ENCODE peak calls at places on chromosomes 11 and 22, in five cellular contexts. One of them, this sample, is unnamed.

GRCh38 chr22:42001127-42001526 is 2.5 kb downstream of the WBP2NL start:
- DNase-seq in body of pancreas: no peak
- DNase-seq in heart left ventricle: no peak
- DNase-seq in breast epithelium: no peak
- DNase-seq in stomach: no peak
- DNase-seq in this sample: no peak

GRCh38 chr11:74282863-74283484 is 28.5 kb downstream of the P4HA3 start:
- DNase-seq in body of pancreas: no peak
- DNase-seq in heart left ventricle: no peak
- DNase-seq in breast epithelium: no peak
- DNase-seq in stomach: no peak
- DNase-seq in this sample: no peak

GRCh38 chr11:71286701-71287643 is 34.6 kb upstream of the SHANK2 start:
- DNase-seq in body of pancreas: peak; percentile 76
- DNase-seq in heart left ventricle: no peak
- DNase-seq in breast epithelium: peak; percentile 91
- DNase-seq in stomach: peak; percentile 74
- DNase-seq in this sample: peak; percentile 94

GRCh38 chr11:117871160-117871559 is 5.3 kb downstream of the FXYD6 start:
- DNase-seq in body of pancreas: no peak
- DNase-seq in heart left ventricle: no peak
- DNase-seq in breast epithelium: no peak
- DNase-seq in stomach: no peak
- DNase-seq in this sample: no peak

GRCh38 chr11:17692006-17692405 is 27.4 kb upstream of the MYOD1 start:
- DNase-seq in body of pancreas: no peak
- DNase-seq in heart left ventricle: no peak
- DNase-seq in breast epithelium: no peak
- DNase-seq in stomach: no peak
- DNase-seq in this sample: no peak

GRCh38 chr11:10695821-10696220 is 2.3 kb upstream of the IRAG1 start:
- DNase-seq in body of pancreas: no peak
- DNase-seq in heart left ventricle: no peak
- DNase-seq in breast epithelium: no peak
- DNase-seq in stomach: no peak
- DNase-seq in this sample: no peak

GRCh38 chr11:130141561-130142341 is 17.8 kb upstream of the ST14 start:
- DNase-seq in body of pancreas: no peak
- DNase-seq in heart left ventricle: no peak
- DNase-seq in breast epithelium: no peak
- DNase-seq in stomach: no peak
- DNase-seq in this sample: no peak

GRCh38 chr22:46990937-46991520 is 228.6 kb downstream of the TBC1D22A start:
- DNase-seq in body of pancreas: no peak
- DNase-seq in heart left ventricle: no peak
- DNase-seq in breast epithelium: no peak
- DNase-seq in stomach: no peak
- DNase-seq in this sample: no peak

GRCh38 chr11:102546923-102547471 is 16.4 kb upstream of the MMP7 start:
- DNase-seq in body of pancreas: no peak
- DNase-seq in heart left ventricle: no peak
- DNase-seq in breast epithelium: peak; percentile 64
- DNase-seq in stomach: no peak
- DNase-seq in this sample: no peak

GRCh38 chr22:37295946-37296345 is 13.6 kb downstream of the CYTH4 start:
- DNase-seq in body of pancreas: no peak
- DNase-seq in heart left ventricle: no peak
- DNase-seq in breast epithelium: no peak
- DNase-seq in stomach: no peak
- DNase-seq in this sample: no peak
- TF ChIP-seq POLR2A in body of pancreas: no peak
- TF ChIP-seq POLR2A in heart left ventricle: no peak
- TF ChIP-seq POLR2A in breast epithelium: no peak
- TF ChIP-seq POLR2A in stomach: no peak
- TF ChIP-seq POLR2A in this sample: no peak

GRCh38 chr11:64304032-64304315 is 1.4 kb upstream of the ESRRA start:
- DNase-seq in body of pancreas: no peak
- DNase-seq in heart left ventricle: no peak
- DNase-seq in breast epithelium: no peak
- DNase-seq in stomach: no peak
- DNase-seq in this sample: no peak
- H3K27ac ChIP-seq in body of pancreas: peak overlapping the region; percentile 80
- H3K27ac ChIP-seq in heart left ventricle: peak overlapping the region; percentile 98
- H3K27ac ChIP-seq in breast epithelium: peak overlapping the region; percentile 90
- H3K27ac ChIP-seq in stomach: peak overlapping the region; percentile 97
- H3K27ac ChIP-seq in this sample: peak overlapping the region; percentile 99

GRCh38 chr22:20015187-20015625 is 1.4 kb downstream of the ARVCF start:
- DNase-seq in body of pancreas: no peak
- DNase-seq in heart left ventricle: no peak
- DNase-seq in breast epithelium: no peak
- DNase-seq in stomach: no peak
- DNase-seq in this sample: no peak

GRCh38 chr22:20013382-20013871 is 3.2 kb downstream of the ARVCF start:
- DNase-seq in body of pancreas: peak; percentile 47
- DNase-seq in heart left ventricle: peak; percentile 72
- DNase-seq in breast epithelium: no peak
- DNase-seq in stomach: peak; percentile 51
- DNase-seq in this sample: peak; percentile 72

GRCh38 chr22:20015971-20016733 is 471 bp downstream of the ARVCF start:
- DNase-seq in body of pancreas: no peak
- DNase-seq in heart left ventricle: peak; percentile 55
- DNase-seq in breast epithelium: no peak
- DNase-seq in stomach: peak; percentile 47
- DNase-seq in this sample: peak; percentile 71

GRCh38 chr22:20012741-20013331 is 3.8 kb downstream of the ARVCF start:
- DNase-seq in body of pancreas: no peak
- DNase-seq in heart left ventricle: peak; percentile 25
- DNase-seq in breast epithelium: no peak
- DNase-seq in stomach: no peak
- DNase-seq in this sample: no peak

DNA sequence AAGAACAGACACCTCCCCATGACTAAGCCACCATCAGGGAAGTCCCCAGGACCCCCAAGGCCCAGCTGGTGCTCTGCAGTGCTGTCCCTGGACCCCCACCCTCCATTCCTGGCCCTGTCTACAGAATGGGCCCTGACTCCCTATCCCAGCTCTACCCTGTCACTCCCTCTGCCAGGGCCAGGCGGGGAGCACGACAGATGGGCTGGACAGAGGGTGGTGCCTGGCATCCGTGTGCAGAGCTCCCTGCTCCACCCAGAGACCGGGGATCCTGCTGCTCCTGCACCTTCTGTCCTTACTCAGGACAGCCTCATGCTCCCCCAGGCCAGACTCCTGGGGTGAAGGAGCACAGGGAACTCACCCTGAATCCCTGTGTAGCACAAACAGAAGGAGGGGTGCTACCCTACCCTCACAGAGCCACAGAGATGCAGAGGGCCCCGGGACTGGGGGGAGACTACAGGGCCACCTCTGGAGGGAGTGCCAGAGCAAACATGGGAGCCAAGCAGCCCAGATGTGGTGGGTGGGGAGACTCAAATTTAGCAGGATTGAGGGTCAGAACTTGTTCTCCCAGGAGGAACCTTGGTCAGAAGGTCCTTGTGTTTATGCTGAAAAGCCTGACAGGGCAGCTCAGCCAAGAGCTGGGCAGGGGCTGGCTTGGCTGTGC is 2.0 kb downstream of the ARVCF start:
- DNase-seq in body of pancreas: no peak
- DNase-seq in heart left ventricle: peak; percentile 23
- DNase-seq in breast epithelium: no peak
- DNase-seq in stomach: no peak
- DNase-seq in this sample: peak; percentile 66
- TF ChIP-seq CTCF in body of pancreas: no peak
- TF ChIP-seq CTCF in heart left ventricle: no peak
- TF ChIP-seq CTCF in breast epithelium: no peak
- TF ChIP-seq CTCF in stomach: no peak
- TF ChIP-seq CTCF in this sample: no peak

GRCh38 chr11:106076421-106076922 is 675 bp downstream of the KBTBD3 start:
- DNase-seq in body of pancreas: peak; percentile 21
- DNase-seq in heart left ventricle: no peak
- DNase-seq in breast epithelium: no peak
- DNase-seq in stomach: no peak
- DNase-seq in this sample: peak; percentile 25
- TF ChIP-seq POLR2A in body of pancreas: no peak
- TF ChIP-seq POLR2A in heart left ventricle: no peak
- TF ChIP-seq POLR2A in breast epithelium: no peak
- TF ChIP-seq POLR2A in stomach: no peak
- TF ChIP-seq POLR2A in this sample: no peak

GRCh38 chr11:3944198-3944597 is 88.7 kb downstream of the STIM1 start:
- DNase-seq in body of pancreas: no peak
- DNase-seq in heart left ventricle: peak; percentile 45
- DNase-seq in breast epithelium: peak; percentile 36
- DNase-seq in stomach: no peak
- DNase-seq in this sample: no peak

GRCh38 chr11:3942956-3943497 is 87.6 kb downstream of the STIM1 start:
- DNase-seq in body of pancreas: no peak
- DNase-seq in heart left ventricle: no peak
- DNase-seq in breast epithelium: no peak
- DNase-seq in stomach: no peak
- DNase-seq in this sample: no peak

GRCh38 chr11:3947084-3947483 is 91.6 kb downstream of the STIM1 start:
- DNase-seq in body of pancreas: no peak
- DNase-seq in heart left ventricle: peak; percentile 36
- DNase-seq in breast epithelium: peak; percentile 47
- DNase-seq in stomach: no peak
- DNase-seq in this sample: no peak

GRCh38 chr11:3949132-3949531 is 93.7 kb downstream of the STIM1 start:
- DNase-seq in body of pancreas: no peak
- DNase-seq in heart left ventricle: no peak
- DNase-seq in breast epithelium: no peak
- DNase-seq in stomach: no peak
- DNase-seq in this sample: no peak

DNA sequence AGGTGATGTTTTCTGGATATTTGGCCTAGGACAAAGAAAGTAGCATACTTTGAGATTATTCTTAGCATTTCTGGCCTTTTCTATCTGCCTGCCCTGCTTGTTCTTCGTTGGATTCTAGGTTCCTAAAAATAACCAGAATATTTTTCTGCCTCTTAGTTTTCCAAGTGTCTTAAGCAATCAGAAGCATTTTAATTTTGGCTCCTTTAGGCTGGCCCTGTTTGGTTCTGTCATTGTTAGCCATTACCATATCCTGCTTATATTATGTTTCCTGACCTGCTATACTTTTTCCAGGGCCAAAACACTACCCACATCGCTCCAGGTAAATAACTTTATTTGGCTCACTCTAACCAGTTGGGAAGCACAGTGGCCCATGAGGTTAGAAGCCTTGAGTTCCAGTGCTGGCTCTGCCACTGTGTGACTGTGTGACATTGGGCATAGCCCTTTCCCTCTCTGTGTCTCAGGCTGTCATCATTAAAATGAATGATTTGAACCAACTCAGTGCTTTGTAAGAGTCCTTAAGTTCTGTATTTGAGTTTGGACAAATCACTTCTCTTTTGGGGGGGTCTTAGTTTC is 91.1 kb downstream of the STIM1 start:
- DNase-seq in body of pancreas: no peak
- DNase-seq in heart left ventricle: no peak
- DNase-seq in breast epithelium: no peak
- DNase-seq in stomach: no peak
- DNase-seq in this sample: no peak
- H3K27ac ChIP-seq in body of pancreas: no peak overlapping the region
- H3K27ac ChIP-seq in heart left ventricle: peak overlapping the region; percentile 88
- H3K27ac ChIP-seq in breast epithelium: peak overlapping the region; percentile 89
- H3K27ac ChIP-seq in stomach: peak overlapping the region; percentile 73
- H3K27ac ChIP-seq in this sample: peak overlapping the region; percentile 37

DNA sequence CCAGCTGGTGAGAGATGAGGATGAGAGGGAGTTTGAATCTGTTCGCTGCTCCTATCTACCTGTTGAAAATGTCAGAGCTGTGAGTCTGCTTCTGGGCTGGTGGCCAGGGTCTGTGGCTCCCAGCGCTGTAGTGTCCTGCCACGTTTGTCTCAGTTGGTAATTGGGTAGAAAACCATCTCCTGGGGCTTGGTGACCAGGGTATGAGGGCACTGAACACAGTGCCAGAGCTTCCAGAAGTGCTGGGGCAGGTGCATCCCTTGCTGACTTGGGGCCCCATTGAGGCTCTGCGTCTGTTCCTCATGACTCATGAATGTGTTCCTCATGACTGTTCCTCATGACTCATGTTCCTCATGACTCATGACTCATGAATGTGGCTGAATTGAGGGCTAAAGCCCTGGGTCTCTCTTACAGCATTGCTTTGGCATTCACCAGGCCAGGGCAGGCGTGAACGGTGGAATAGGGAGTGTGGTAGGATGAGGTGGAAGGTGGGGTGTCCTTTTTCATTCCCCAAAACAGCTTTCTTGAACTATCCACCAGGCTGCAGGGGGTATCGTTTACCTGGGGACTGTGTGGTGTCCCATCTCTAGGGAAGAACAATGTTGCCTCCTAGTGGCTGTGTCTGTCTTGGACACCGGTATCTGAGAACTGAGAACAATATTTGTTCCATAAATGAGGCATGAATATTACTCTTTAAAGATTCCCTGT is 139.5 kb downstream of the COMMD9 start:
- DNase-seq in body of pancreas: peak; percentile 71
- DNase-seq in heart left ventricle: peak; percentile 66
- DNase-seq in breast epithelium: peak; percentile 74
- DNase-seq in stomach: peak; percentile 33
- DNase-seq in this sample: no peak
- TF ChIP-seq CTCF in body of pancreas: peak; percentile 41
- TF ChIP-seq CTCF in heart left ventricle: no peak
- TF ChIP-seq CTCF in breast epithelium: peak; percentile 39
- TF ChIP-seq CTCF in stomach: no peak
- TF ChIP-seq CTCF in this sample: peak; percentile 39

DNA sequence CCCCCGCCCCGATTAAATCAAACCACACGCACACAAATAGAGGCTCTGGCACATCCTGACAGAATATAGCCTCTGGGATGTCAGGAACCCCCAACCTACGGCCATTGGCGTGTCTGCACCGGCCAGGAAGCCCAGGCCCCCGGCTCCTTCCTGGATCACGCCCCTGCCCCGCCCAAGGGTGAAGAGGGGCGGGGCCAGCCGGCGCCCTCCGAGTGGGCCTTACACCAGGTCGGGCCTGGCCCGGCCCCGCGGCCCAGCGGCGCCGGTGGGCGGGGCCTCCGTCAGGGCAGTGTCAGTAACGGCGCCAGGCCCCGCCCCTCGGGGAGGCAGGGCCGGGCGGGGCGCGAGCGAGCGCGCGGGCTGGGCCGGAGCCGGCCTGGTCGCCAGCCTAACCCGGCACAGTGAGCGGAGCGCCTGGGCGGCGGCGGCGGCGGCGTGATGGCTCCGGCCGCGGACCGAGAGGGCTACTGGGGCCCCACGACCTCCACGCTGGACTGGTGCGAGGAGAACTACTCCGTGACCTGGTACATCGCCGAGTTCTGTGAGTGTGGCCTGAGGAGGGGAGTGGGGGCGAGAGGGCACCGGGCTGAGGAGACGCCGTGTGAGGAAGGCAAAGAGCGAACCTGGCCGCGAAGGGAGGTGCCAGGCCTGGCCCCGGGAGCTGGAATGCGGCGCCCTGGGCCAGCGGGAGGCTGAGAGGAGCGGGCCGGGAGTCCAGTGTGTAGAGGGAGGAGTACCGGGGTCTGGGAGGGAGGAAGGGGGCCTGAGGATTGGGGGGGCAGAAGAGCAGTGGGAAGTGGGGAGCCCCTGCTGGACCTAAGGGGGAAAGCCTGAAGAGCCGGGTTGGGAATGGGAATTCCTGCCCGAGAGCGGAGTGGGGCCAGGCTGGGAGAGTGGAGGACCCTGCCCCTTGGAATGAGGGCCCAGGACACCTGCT is at the start of gene ACER3:
- DNase-seq in body of pancreas: peak; percentile 96
- DNase-seq in heart left ventricle: peak; percentile 94
- DNase-seq in breast epithelium: peak; percentile 90
- DNase-seq in stomach: peak; percentile 96
- DNase-seq in this sample: peak; percentile 94
- TF ChIP-seq POLR2A in body of pancreas: peak; percentile 92
- TF ChIP-seq POLR2A in heart left ventricle: peak; percentile 72
- TF ChIP-seq POLR2A in breast epithelium: no peak
- TF ChIP-seq POLR2A in stomach: no peak
- TF ChIP-seq POLR2A in this sample: peak; percentile 98

GRCh38 chr11:2276280-2276998 is 6.1 kb upstream of the ASCL2 start:
- DNase-seq in body of pancreas: no peak
- DNase-seq in heart left ventricle: no peak
- DNase-seq in breast epithelium: peak; percentile 12
- DNase-seq in stomach: no peak
- DNase-seq in this sample: no peak
- H3K27ac ChIP-seq in body of pancreas: no peak overlapping the region
- H3K27ac ChIP-seq in heart left ventricle: no peak overlapping the region
- H3K27ac ChIP-seq in breast epithelium: peak overlapping the region; percentile 75
- H3K27ac ChIP-seq in stomach: no peak overlapping the region
- H3K27ac ChIP-seq in this sample: no peak overlapping the region